ENCODE peak calls at places on chromosomes 7 and 10, in seven cellular contexts. N is AG09319; P is iPS-NIHi11; E is HTR-8/SVneo; Y is NCI-H1694; G is AG04450; I is stimulated activated naive B cell treated with anti-CD40 and anti-IgM and Interleukin-4, amounts not matched to agents 10 μg/mL and 1 μg/mL and 100 μg/mL, for 72 hours. L is an unnamed sample.

GRCh38 chr7:157097569-157097968 is 41.2 kb upstream of the UBE3C start:
- DNase-seq in E (no peak), G (no peak), Y (no peak), I (no peak), P (no peak), N (no peak), L (no peak)

GRCh38 chr7:6172331-6173295 is 99.8 kb downstream of the CYTH3 start:
- DNase-seq in P (peak), E (no peak), I (no peak), N (no peak), G (no peak), Y (no peak), L (peak)

GRCh38 chr7:20651960-20652544 is 36.6 kb downstream of the ABCB5 start:
- DNase-seq in E (peak), I (no peak), Y (no peak), P (peak), G (no peak), N (no peak), L (no peak)

GRCh38 chr10:17512341-17513001 is 58.1 kb upstream of the ST8SIA6 start:
- DNase-seq in I (no peak), Y (no peak), P (no peak), N (peak), G (peak), E (no peak), L (no peak)

GRCh38 chr10:22252286-22252800 is 34.5 kb upstream of the EBLN1 start:
- DNase-seq in P (peak), I (peak), G (no peak), N (no peak), E (no peak), Y (no peak), L (peak)

GRCh38 chr7:116809636-116810266 is 52.6 kb upstream of the CAPZA2 start:
- DNase-seq in N (peak), E (peak), P (peak), Y (peak), I (no peak), G (peak), L (no peak)

GRCh38 chr10:17025444-17026295 is 103.9 kb downstream of the CUBN start:
- DNase-seq in I (peak), N (peak), P (no peak), Y (no peak), G (peak), E (peak), L (peak)

GRCh38 chr10:93746844-93747284 is 10.9 kb upstream of the LGI1 start:
- DNase-seq in Y (no peak), N (peak), I (no peak), G (peak), P (peak), E (peak), L (peak)

GRCh38 chr10:64726466-64726865 is 1205.3 kb downstream of the REEP3 start:
- DNase-seq in N (no peak), G (no peak), E (no peak), P (no peak), I (no peak), Y (no peak), L (no peak)

GRCh38 chr7:63038987-63039386 is 959.7 kb upstream of the ZNF722 start:
- DNase-seq in I (no peak), Y (no peak), P (no peak), E (no peak), G (no peak), N (no peak), L (no peak)

GRCh38 chr7:116173051-116174028 is 37.0 kb upstream of the TES start:
- DNase-seq in E (peak), G (peak), N (no peak), Y (peak), I (no peak), P (peak), L (no peak)

GRCh38 chr10:68831961-68832455 is 4.7 kb downstream of the STOX1 start:
- DNase-seq in P (no peak), I (no peak), E (no peak), N (no peak), Y (no peak), G (no peak), L (no peak)

GRCh38 chr7:66522518-66522917 is 106.2 kb upstream of the KCTD7 start:
- DNase-seq in P (peak), N (no peak), E (no peak), I (no peak), G (no peak), Y (peak), L (no peak)

GRCh38 chr7:4621401-4621800 is 60.7 kb upstream of the FOXK1 start:
- DNase-seq in P (no peak), N (no peak), Y (no peak), G (no peak), E (no peak), I (no peak), L (no peak)

GRCh38 chr10:82865366-82865765 is 990.4 kb downstream of the NRG3 start:
- DNase-seq in N (no peak), E (no peak), Y (no peak), P (no peak), I (no peak), G (no peak), L (no peak)

GRCh38 chr7:7212612-7213011 is 30.3 kb downstream of the C1GALT1 start:
- DNase-seq in I (no peak), E (no peak), N (no peak), Y (no peak), G (no peak), P (no peak), L (no peak)

GRCh38 chr7:114825423-114825951 is 96.4 kb upstream of the MDFIC start:
- DNase-seq in I (no peak), G (no peak), E (no peak), N (no peak), Y (no peak), P (peak), L (peak)

GRCh38 chr10:101135151-101136006 is 4.3 kb downstream of the TLX1 start:
- DNase-seq in I (no peak), E (no peak), G (no peak), N (no peak), P (no peak), Y (no peak), L (peak)

GRCh38 chr7:147564771-147565476 is 1025.6 kb upstream of the C7orf33 start:
- DNase-seq in G (no peak), Y (no peak), E (no peak), N (no peak), P (no peak), I (no peak), L (no peak)

GRCh38 chr7:107946451-107946850 is 55.5 kb downstream of the DLD start:
- DNase-seq in N (no peak), E (no peak), Y (no peak), G (no peak), P (no peak), I (no peak), L (no peak)

GRCh38 chr7:153258686-153259085 is 499.1 kb downstream of the ACTR3B start:
- DNase-seq in Y (no peak), E (no peak), P (no peak), N (no peak), G (no peak), I (no peak), L (no peak)

GRCh38 chr10:124152139-124152780 is 58.9 kb upstream of the CHST15 start:
- DNase-seq in P (peak), E (peak), I (no peak), N (no peak), G (no peak), Y (no peak), L (peak)

GRCh38 chr7:64883113-64883905 is 19.8 kb upstream of the ZNF273 start:
- DNase-seq in G (no peak), P (peak), Y (no peak), E (no peak), N (no peak), I (no peak), L (peak)

GRCh38 chr7:101060992-101061391 is 24.3 kb upstream of the TRIM56 start:
- DNase-seq in P (no peak), N (no peak), I (no peak), Y (no peak), G (no peak), E (no peak), L (no peak)

GRCh38 chr7:29495618-29496017 is 68.0 kb upstream of the PRR15 start:
- DNase-seq in G (no peak), I (no peak), N (no peak), E (no peak), Y (no peak), P (peak), L (peak)

GRCh38 chr10:63409465-63410027 is 56.2 kb downstream of the JMJD1C start:
- DNase-seq in E (peak), P (no peak), G (no peak), Y (no peak), I (no peak), N (no peak), L (no peak)

GRCh38 chr10:37752309-37752875 is 105.0 kb downstream of the ZNF248 start:
- DNase-seq in Y (no peak), P (no peak), I (no peak), N (no peak), E (no peak), G (no peak), L (no peak)

GRCh38 chr10:43905502-43906236 is 257.0 kb upstream of the ZNF32 start:
- DNase-seq in N (no peak), G (no peak), I (no peak), Y (no peak), P (no peak), E (no peak), L (no peak)

GRCh38 chr10:62648941-62649340 is 155.6 kb upstream of the ADO start:
- DNase-seq in I (no peak), N (no peak), G (no peak), P (no peak), E (no peak), Y (no peak), L (no peak)

GRCh38 chr7:44065431-44066110 is at the start of gene PGAM2:
- DNase-seq in E (no peak), P (peak), N (no peak), Y (no peak), G (no peak), I (no peak), L (peak)

GRCh38 chr10:14481752-14482151 is 151.0 kb upstream of the FRMD4A start:
- DNase-seq in N (no peak), I (no peak), E (no peak), Y (no peak), P (no peak), G (no peak), L (no peak)

GRCh38 chr7:50185188-50185587 is 92.1 kb upstream of the ZPBP start:
- DNase-seq in E (no peak), Y (no peak), P (no peak), N (no peak), G (no peak), I (no peak), L (peak)

GRCh38 chr10:69715156-69715898 is 85.3 kb downstream of the FAM241B start:
- DNase-seq in P (no peak), G (no peak), E (no peak), Y (no peak), I (no peak), N (no peak), L (no peak)

GRCh38 chr7:116593359-116594075 is 68.7 kb downstream of the CAV1 start:
- DNase-seq in E (no peak), G (no peak), N (no peak), P (no peak), Y (no peak), I (no peak), L (no peak)

GRCh38 chr10:42553064-42553407 is 85.3 kb downstream of the ZNF33B start:
- DNase-seq in G (no peak), Y (no peak), I (no peak), N (no peak), E (no peak), P (no peak), L (no peak)

GRCh38 chr10:95401704-95402469 is 111.1 kb upstream of the PDLIM1 start:
- DNase-seq in P (no peak), I (no peak), Y (no peak), G (no peak), E (no peak), N (no peak), L (no peak)